ENCODE peak calls at places on chromosomes 2 and 18, in ten cellular contexts. One of them, this sample, is unnamed. For H3K36me3, the result is how much of the 10 kb centered on the place peaks cover.

GRCh38 chr2:167859676-167860075 is 387.7 kb downstream of the STK39 start:
- DNase-seq in gastrocnemius medialis: no peak
- DNase-seq in PC-3: no peak
- DNase-seq in upper lobe of right lung: no peak
- DNase-seq in kidney epithelial cell: no peak
- DNase-seq in fibroblast of lung: no peak
- DNase-seq in Caco-2: no peak
- DNase-seq in lower lobe of right lung: no peak
- DNase-seq in CD4-positive, CD25-positive, alpha-beta regulatory T cell: no peak
- DNase-seq in CD8-positive, alpha-beta memory T cell: no peak
- DNase-seq in this sample: no peak

GRCh38 chr2:62231541-62231940 is 35.6 kb downstream of the B3GNT2 start:
- DNase-seq in upper lobe of right lung: no peak
- DNase-seq in CD4-positive, CD25-positive, alpha-beta regulatory T cell: no peak
- DNase-seq in gastrocnemius medialis: no peak
- DNase-seq in fibroblast of lung: no peak
- DNase-seq in kidney epithelial cell: no peak
- DNase-seq in Caco-2: peak
- DNase-seq in PC-3: no peak
- DNase-seq in lower lobe of right lung: no peak
- DNase-seq in CD8-positive, alpha-beta memory T cell: no peak
- DNase-seq in this sample: peak

GRCh38 chr2:145415151-145415550 is 895.2 kb upstream of the ZEB2 start:
- DNase-seq in kidney epithelial cell: no peak
- DNase-seq in CD4-positive, CD25-positive, alpha-beta regulatory T cell: no peak
- DNase-seq in PC-3: no peak
- DNase-seq in Caco-2: no peak
- DNase-seq in lower lobe of right lung: no peak
- DNase-seq in gastrocnemius medialis: no peak
- DNase-seq in fibroblast of lung: no peak
- DNase-seq in upper lobe of right lung: no peak
- DNase-seq in CD8-positive, alpha-beta memory T cell: no peak
- DNase-seq in this sample: no peak

GRCh38 chr18:604771-605170 is 8.0 kb downstream of the CLUL1 start:
- DNase-seq in Caco-2: no peak
- DNase-seq in fibroblast of lung: no peak
- DNase-seq in kidney epithelial cell: no peak
- DNase-seq in upper lobe of right lung: no peak
- DNase-seq in CD4-positive, CD25-positive, alpha-beta regulatory T cell: no peak
- DNase-seq in PC-3: no peak
- DNase-seq in lower lobe of right lung: no peak
- DNase-seq in CD8-positive, alpha-beta memory T cell: no peak
- DNase-seq in gastrocnemius medialis: no peak
- DNase-seq in this sample: no peak

GRCh38 chr2:230129343-230129742 is 60.6 kb upstream of the SLC16A14 start:
- DNase-seq in fibroblast of lung: no peak
- DNase-seq in CD8-positive, alpha-beta memory T cell: no peak
- DNase-seq in upper lobe of right lung: no peak
- DNase-seq in Caco-2: no peak
- DNase-seq in gastrocnemius medialis: no peak
- DNase-seq in PC-3: no peak
- DNase-seq in lower lobe of right lung: no peak
- DNase-seq in CD4-positive, CD25-positive, alpha-beta regulatory T cell: no peak
- DNase-seq in kidney epithelial cell: no peak
- DNase-seq in this sample: no peak

GRCh38 chr2:127066942-127067341 is 40.0 kb downstream of the BIN1 start:
- DNase-seq in fibroblast of lung: no peak
- DNase-seq in CD8-positive, alpha-beta memory T cell: no peak
- DNase-seq in upper lobe of right lung: no peak
- DNase-seq in PC-3: no peak
- DNase-seq in Caco-2: no peak
- DNase-seq in lower lobe of right lung: no peak
- DNase-seq in gastrocnemius medialis: peak
- DNase-seq in CD4-positive, CD25-positive, alpha-beta regulatory T cell: no peak
- DNase-seq in kidney epithelial cell: no peak
- DNase-seq in this sample: peak

GRCh38 chr18:77222464-77222863 is 27.2 kb upstream of the GALR1 start:
- DNase-seq in fibroblast of lung: no peak
- DNase-seq in CD4-positive, CD25-positive, alpha-beta regulatory T cell: no peak
- DNase-seq in upper lobe of right lung: no peak
- DNase-seq in lower lobe of right lung: no peak
- DNase-seq in PC-3: no peak
- DNase-seq in CD8-positive, alpha-beta memory T cell: no peak
- DNase-seq in Caco-2: no peak
- DNase-seq in kidney epithelial cell: no peak
- DNase-seq in gastrocnemius medialis: no peak
- DNase-seq in this sample: no peak

GRCh38 chr18:48893061-48893558 is 57.7 kb downstream of the SMAD7 start:
- DNase-seq in kidney epithelial cell: no peak
- DNase-seq in lower lobe of right lung: no peak
- DNase-seq in gastrocnemius medialis: no peak
- DNase-seq in Caco-2: no peak
- DNase-seq in upper lobe of right lung: no peak
- DNase-seq in CD4-positive, CD25-positive, alpha-beta regulatory T cell: no peak
- DNase-seq in fibroblast of lung: no peak
- DNase-seq in CD8-positive, alpha-beta memory T cell: no peak
- DNase-seq in PC-3: no peak
- DNase-seq in this sample: no peak

GRCh38 chr18:74265546-74266098 is 26.1 kb downstream of the CYB5A start:
- DNase-seq in gastrocnemius medialis: no peak
- DNase-seq in CD8-positive, alpha-beta memory T cell: no peak
- DNase-seq in PC-3: no peak
- DNase-seq in CD4-positive, CD25-positive, alpha-beta regulatory T cell: no peak
- DNase-seq in kidney epithelial cell: no peak
- DNase-seq in upper lobe of right lung: no peak
- DNase-seq in lower lobe of right lung: no peak
- DNase-seq in Caco-2: no peak
- DNase-seq in fibroblast of lung: no peak
- DNase-seq in this sample: no peak

GRCh38 chr18:74264303-74265020 is 27.3 kb downstream of the CYB5A start:
- DNase-seq in fibroblast of lung: no peak
- DNase-seq in PC-3: no peak
- DNase-seq in kidney epithelial cell: no peak
- DNase-seq in Caco-2: no peak
- DNase-seq in CD8-positive, alpha-beta memory T cell: no peak
- DNase-seq in CD4-positive, CD25-positive, alpha-beta regulatory T cell: no peak
- DNase-seq in upper lobe of right lung: no peak
- DNase-seq in lower lobe of right lung: no peak
- DNase-seq in gastrocnemius medialis: no peak
- DNase-seq in this sample: peak

GRCh38 chr18:74257083-74257482 is 34.7 kb downstream of the CYB5A start:
- DNase-seq in lower lobe of right lung: no peak
- DNase-seq in PC-3: no peak
- DNase-seq in fibroblast of lung: no peak
- DNase-seq in CD4-positive, CD25-positive, alpha-beta regulatory T cell: no peak
- DNase-seq in upper lobe of right lung: no peak
- DNase-seq in kidney epithelial cell: no peak
- DNase-seq in gastrocnemius medialis: no peak
- DNase-seq in Caco-2: no peak
- DNase-seq in CD8-positive, alpha-beta memory T cell: no peak
- DNase-seq in this sample: peak

GRCh38 chr18:74259332-74259731 is 32.4 kb downstream of the CYB5A start:
- DNase-seq in kidney epithelial cell: no peak
- DNase-seq in Caco-2: no peak
- DNase-seq in gastrocnemius medialis: no peak
- DNase-seq in CD4-positive, CD25-positive, alpha-beta regulatory T cell: no peak
- DNase-seq in PC-3: no peak
- DNase-seq in lower lobe of right lung: no peak
- DNase-seq in CD8-positive, alpha-beta memory T cell: no peak
- DNase-seq in upper lobe of right lung: no peak
- DNase-seq in fibroblast of lung: no peak
- DNase-seq in this sample: no peak

DNA sequence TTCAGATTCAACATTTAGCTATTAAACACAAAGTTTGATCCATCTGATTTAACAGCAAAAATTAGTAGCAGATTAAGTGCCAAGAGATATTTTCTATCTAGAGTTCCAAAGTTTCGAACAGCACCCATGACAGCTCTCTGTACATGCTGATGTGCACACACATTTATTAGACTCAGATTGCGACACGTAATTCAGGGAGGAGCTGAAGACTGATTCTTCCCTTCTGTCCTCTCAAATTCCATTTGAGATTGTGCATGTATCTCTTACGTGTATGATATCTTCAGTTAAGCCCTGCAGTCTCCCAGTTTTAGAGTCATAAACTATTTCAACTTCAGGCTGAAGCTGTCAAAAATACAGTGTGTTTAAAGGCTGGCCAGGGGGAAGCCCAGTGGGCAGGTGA is 30.7 kb downstream of the CYB5A start:
- DNase-seq in PC-3: no peak
- DNase-seq in lower lobe of right lung: no peak
- DNase-seq in fibroblast of lung: no peak
- DNase-seq in CD8-positive, alpha-beta memory T cell: no peak
- DNase-seq in CD4-positive, CD25-positive, alpha-beta regulatory T cell: no peak
- DNase-seq in kidney epithelial cell: no peak
- DNase-seq in upper lobe of right lung: no peak
- DNase-seq in gastrocnemius medialis: no peak
- DNase-seq in Caco-2: no peak
- DNase-seq in this sample: no peak
- H3K36me3 ChIP-seq in PC-3: under half
- H3K36me3 ChIP-seq in lower lobe of right lung: half or more
- H3K36me3 ChIP-seq in fibroblast of lung: under half
- H3K36me3 ChIP-seq in CD8-positive, alpha-beta memory T cell: under half
- H3K36me3 ChIP-seq in CD4-positive, CD25-positive, alpha-beta regulatory T cell: under half
- H3K36me3 ChIP-seq in kidney epithelial cell: under half
- H3K36me3 ChIP-seq in upper lobe of right lung: half or more
- H3K36me3 ChIP-seq in gastrocnemius medialis: under half
- H3K36me3 ChIP-seq in Caco-2: under half
- H3K36me3 ChIP-seq in this sample: under half

DNA sequence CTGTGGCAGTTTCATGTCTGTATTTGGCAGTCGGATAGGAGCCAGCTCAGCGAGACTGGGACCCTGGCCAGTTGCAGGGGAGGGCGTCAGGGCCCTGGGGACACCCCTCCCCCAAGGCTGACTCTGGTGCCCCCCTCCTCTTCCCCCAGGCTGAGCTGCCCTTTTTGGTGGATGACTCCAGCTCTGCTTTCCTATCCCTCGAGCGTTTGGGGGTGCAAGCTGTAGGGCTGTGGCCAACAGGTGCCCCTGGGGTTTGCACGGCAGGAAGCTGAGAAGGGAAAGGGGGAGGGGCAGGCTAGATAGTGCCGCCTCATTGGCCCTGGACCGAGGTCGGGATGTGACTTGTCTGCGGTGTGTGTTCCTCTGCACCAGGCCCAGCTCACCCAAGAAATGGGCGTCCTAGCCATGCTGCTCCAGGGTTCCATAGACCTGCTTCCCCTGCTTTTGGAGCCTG is 26.4 kb downstream of the SPEG start:
- DNase-seq in PC-3: no peak
- DNase-seq in upper lobe of right lung: no peak
- DNase-seq in gastrocnemius medialis: peak
- DNase-seq in CD8-positive, alpha-beta memory T cell: no peak
- DNase-seq in kidney epithelial cell: no peak
- DNase-seq in fibroblast of lung: peak
- DNase-seq in Caco-2: no peak
- DNase-seq in lower lobe of right lung: no peak
- DNase-seq in CD4-positive, CD25-positive, alpha-beta regulatory T cell: no peak
- DNase-seq in this sample: peak
- H3K36me3 ChIP-seq in PC-3: under half
- H3K36me3 ChIP-seq in upper lobe of right lung: under half
- H3K36me3 ChIP-seq in gastrocnemius medialis: under half
- H3K36me3 ChIP-seq in CD8-positive, alpha-beta memory T cell: under half
- H3K36me3 ChIP-seq in kidney epithelial cell: under half
- H3K36me3 ChIP-seq in fibroblast of lung: under half
- H3K36me3 ChIP-seq in Caco-2: under half
- H3K36me3 ChIP-seq in lower lobe of right lung: under half
- H3K36me3 ChIP-seq in CD4-positive, CD25-positive, alpha-beta regulatory T cell: under half
- H3K36me3 ChIP-seq in this sample: under half

DNA sequence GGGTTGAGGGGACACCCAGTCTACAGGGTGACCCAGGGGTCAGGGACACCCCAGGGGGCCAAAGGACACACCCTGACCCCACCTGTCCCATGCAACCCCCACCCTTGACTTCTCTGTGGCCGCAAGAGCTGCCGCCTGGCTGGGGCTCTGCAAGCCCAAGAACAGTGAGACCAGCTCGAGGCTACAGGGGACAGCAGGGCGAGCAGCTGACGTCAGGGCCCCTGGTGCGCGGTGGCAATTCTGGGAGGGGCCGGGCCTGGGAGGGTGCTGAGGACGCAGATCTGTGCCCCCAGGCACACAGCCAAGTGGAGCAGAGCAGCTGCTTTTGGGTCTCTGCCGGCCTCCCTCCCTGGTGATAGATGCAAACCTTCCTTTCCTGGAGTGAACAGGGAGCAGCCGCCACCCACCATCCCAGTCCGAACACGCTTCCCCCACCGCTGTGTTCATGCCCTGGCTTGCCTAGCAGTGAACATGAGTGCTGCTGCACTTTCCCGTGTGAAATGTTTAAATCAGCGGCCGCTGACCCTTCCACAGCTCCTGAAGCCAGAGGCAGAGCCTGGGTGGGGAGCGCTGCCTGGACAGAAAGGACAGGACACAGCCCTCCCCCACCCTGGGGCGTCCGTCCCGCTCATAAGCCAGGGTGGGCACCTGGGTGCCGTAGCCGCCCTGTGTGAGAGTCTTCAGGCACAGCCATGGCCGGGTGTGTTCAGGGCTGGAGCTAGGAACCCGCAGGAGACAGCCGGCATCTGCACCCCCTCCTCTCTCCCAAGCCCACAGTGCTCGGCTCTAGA is 46.9 kb downstream of the SLC66A2 start:
- DNase-seq in kidney epithelial cell: no peak
- DNase-seq in lower lobe of right lung: peak
- DNase-seq in Caco-2: no peak
- DNase-seq in CD8-positive, alpha-beta memory T cell: no peak
- DNase-seq in gastrocnemius medialis: no peak
- DNase-seq in upper lobe of right lung: peak
- DNase-seq in CD4-positive, CD25-positive, alpha-beta regulatory T cell: no peak
- DNase-seq in PC-3: no peak
- DNase-seq in fibroblast of lung: no peak
- DNase-seq in this sample: no peak
- H3K36me3 ChIP-seq in kidney epithelial cell: under half
- H3K36me3 ChIP-seq in lower lobe of right lung: under half
- H3K36me3 ChIP-seq in Caco-2: under half
- H3K36me3 ChIP-seq in CD8-positive, alpha-beta memory T cell: under half
- H3K36me3 ChIP-seq in gastrocnemius medialis: under half
- H3K36me3 ChIP-seq in upper lobe of right lung: under half
- H3K36me3 ChIP-seq in CD4-positive, CD25-positive, alpha-beta regulatory T cell: under half
- H3K36me3 ChIP-seq in PC-3: under half
- H3K36me3 ChIP-seq in fibroblast of lung: under half
- H3K36me3 ChIP-seq in this sample: under half

GRCh38 chr18:23332356-23332755 is 120.7 kb upstream of the RIOK3 start:
- DNase-seq in gastrocnemius medialis: no peak
- DNase-seq in Caco-2: no peak
- DNase-seq in CD8-positive, alpha-beta memory T cell: no peak
- DNase-seq in PC-3: no peak
- DNase-seq in upper lobe of right lung: no peak
- DNase-seq in kidney epithelial cell: no peak
- DNase-seq in CD4-positive, CD25-positive, alpha-beta regulatory T cell: no peak
- DNase-seq in fibroblast of lung: no peak
- DNase-seq in lower lobe of right lung: no peak
- DNase-seq in this sample: no peak

GRCh38 chr18:23330423-23330822 is 122.7 kb upstream of the RIOK3 start:
- DNase-seq in upper lobe of right lung: peak
- DNase-seq in Caco-2: no peak
- DNase-seq in gastrocnemius medialis: no peak
- DNase-seq in lower lobe of right lung: peak
- DNase-seq in PC-3: no peak
- DNase-seq in CD4-positive, CD25-positive, alpha-beta regulatory T cell: no peak
- DNase-seq in kidney epithelial cell: no peak
- DNase-seq in CD8-positive, alpha-beta memory T cell: no peak
- DNase-seq in fibroblast of lung: no peak
- DNase-seq in this sample: no peak

GRCh38 chr18:23334569-23334968 is 118.5 kb upstream of the RIOK3 start:
- DNase-seq in Caco-2: no peak
- DNase-seq in fibroblast of lung: no peak
- DNase-seq in lower lobe of right lung: no peak
- DNase-seq in CD8-positive, alpha-beta memory T cell: no peak
- DNase-seq in PC-3: no peak
- DNase-seq in upper lobe of right lung: no peak
- DNase-seq in gastrocnemius medialis: no peak
- DNase-seq in CD4-positive, CD25-positive, alpha-beta regulatory T cell: no peak
- DNase-seq in kidney epithelial cell: no peak
- DNase-seq in this sample: no peak

GRCh38 chr18:23333827-23334226 is 119.3 kb upstream of the RIOK3 start:
- DNase-seq in fibroblast of lung: no peak
- DNase-seq in lower lobe of right lung: no peak
- DNase-seq in PC-3: no peak
- DNase-seq in upper lobe of right lung: no peak
- DNase-seq in CD8-positive, alpha-beta memory T cell: no peak
- DNase-seq in CD4-positive, CD25-positive, alpha-beta regulatory T cell: no peak
- DNase-seq in kidney epithelial cell: no peak
- DNase-seq in gastrocnemius medialis: no peak
- DNase-seq in Caco-2: no peak
- DNase-seq in this sample: no peak

DNA sequence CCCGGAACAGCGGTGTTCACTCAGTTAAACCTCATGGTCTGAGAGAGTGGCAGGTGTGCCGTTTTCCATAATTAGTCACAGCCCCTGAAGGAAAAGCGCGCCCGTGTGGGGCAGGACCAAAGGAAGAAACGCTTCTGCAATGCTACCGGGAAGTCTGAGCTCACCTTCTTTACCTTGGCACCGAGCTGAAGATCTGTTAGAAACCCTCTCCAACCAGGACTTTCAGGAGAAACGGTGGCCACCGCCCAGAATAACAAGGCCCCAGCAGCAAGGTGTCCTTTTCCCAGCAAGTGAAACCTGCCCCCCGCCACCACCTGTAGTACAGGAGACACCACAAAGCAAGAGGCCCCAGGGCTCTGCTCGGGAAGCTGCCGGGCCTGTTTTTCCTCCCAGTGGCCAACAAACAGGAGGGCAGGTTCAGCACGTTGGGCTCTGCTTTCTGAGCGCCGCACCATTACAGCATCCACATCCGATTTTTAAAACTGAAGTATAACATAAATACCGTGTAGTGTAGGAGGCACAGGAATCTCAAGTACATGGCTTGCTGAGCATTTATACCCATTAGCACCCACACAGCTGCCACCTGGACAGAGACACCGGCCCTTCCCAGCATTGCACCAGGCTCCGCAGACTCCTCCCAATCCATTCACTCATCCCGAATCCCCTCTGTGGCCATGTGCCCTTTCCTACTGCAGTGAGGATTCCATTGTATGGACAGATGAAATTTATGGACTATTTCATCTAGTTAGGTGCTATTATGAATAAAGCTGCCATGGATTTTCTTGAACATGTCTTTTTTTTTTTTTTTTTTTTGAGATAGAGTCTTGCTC is 121.8 kb upstream of the RIOK3 start:
- DNase-seq in Caco-2: peak
- DNase-seq in CD8-positive, alpha-beta memory T cell: no peak
- DNase-seq in upper lobe of right lung: peak
- DNase-seq in fibroblast of lung: no peak
- DNase-seq in lower lobe of right lung: peak
- DNase-seq in gastrocnemius medialis: no peak
- DNase-seq in PC-3: peak
- DNase-seq in kidney epithelial cell: no peak
- DNase-seq in CD4-positive, CD25-positive, alpha-beta regulatory T cell: no peak
- DNase-seq in this sample: no peak
- H3K36me3 ChIP-seq in Caco-2: under half
- H3K36me3 ChIP-seq in CD8-positive, alpha-beta memory T cell: under half
- H3K36me3 ChIP-seq in upper lobe of right lung: under half
- H3K36me3 ChIP-seq in fibroblast of lung: under half
- H3K36me3 ChIP-seq in lower lobe of right lung: under half
- H3K36me3 ChIP-seq in gastrocnemius medialis: under half
- H3K36me3 ChIP-seq in PC-3: under half
- H3K36me3 ChIP-seq in kidney epithelial cell: under half
- H3K36me3 ChIP-seq in CD4-positive, CD25-positive, alpha-beta regulatory T cell: under half
- H3K36me3 ChIP-seq in this sample: under half

This sample was measured in cardiac muscle cell.